ENCODE peak calls at places on chromosomes 11 and 22, in seven cellular contexts. G is C1 segment of cervical spinal cord; R is AG08396; D is stromal cell of bone marrow; Y is activated CD4-positive, CD25-positive, alpha-beta regulatory T cell treated with anti-CD3 and anti-CD28 coated beads, Interleukin-2, amount 50 U/mL, for 16 hours; Q is RCC 7860; A is SK-MEL-5. B is an unnamed sample.
A peak's percentile ranks its signal among the peaks of the same experiment; 100 is the strongest.

GRCh38 chr22:37623075-37624016 is 14.7 kb downstream of the GGA1 start:
- DNase-seq in G (no peak), R (peak; percentile 82), D (no peak), Y (peak; percentile 61), Q (peak; percentile 12), A (peak; percentile 69), B (peak; percentile 51)

GRCh38 chr22:39991164-39991860 is 3.4 kb upstream of the FAM83F start:
- DNase-seq in G (no peak), R (no peak), D (no peak), Y (no peak), Q (no peak), A (no peak), B (no peak)

GRCh38 chr11:70743941-70744351 is 345.6 kb downstream of the CTTN start:
- DNase-seq in G (no peak), R (no peak), D (no peak), Y (no peak), Q (no peak), A (no peak), B (no peak)

GRCh38 chr11:61041755-61042518 is 60.4 kb upstream of the CD5 start:
- DNase-seq in G (peak; percentile 16), R (no peak), D (no peak), Y (peak; percentile 64), Q (no peak), A (no peak), B (no peak)

GRCh38 chr11:98398508-98398907 is 622.2 kb upstream of the CNTN5 start:
- DNase-seq in G (no peak), R (no peak), D (no peak), Y (no peak), Q (no peak), A (no peak), B (no peak)

GRCh38 chr22:31635638-31636306 is 26.2 kb downstream of the PISD start:
- DNase-seq in G (no peak), R (no peak), D (no peak), Y (no peak), Q (no peak), A (no peak), B (no peak)

GRCh38 chr11:6601041-6601461 is 2.4 kb downstream of the RRP8 start:
- DNase-seq in G (no peak), R (no peak), D (no peak), Y (no peak), Q (no peak), A (no peak), B (no peak)

GRCh38 chr22:26362471-26362870 is 66.6 kb upstream of the ASPHD2 start:
- DNase-seq in G (no peak), R (no peak), D (peak; percentile 33), Y (no peak), Q (peak; percentile 66), A (no peak), B (no peak)

GRCh38 chr22:49827853-49828598 is at the start of gene BRD1:
- DNase-seq in G (no peak), R (peak; percentile 88), D (peak; percentile 38), Y (no peak), Q (peak; percentile 19), A (peak; percentile 65), B (peak; percentile 6)

GRCh38 chr22:48253573-48253972 is 1491.1 kb downstream of the TBC1D22A start:
- DNase-seq in G (no peak), R (no peak), D (no peak), Y (no peak), Q (no peak), A (no peak), B (no peak)

GRCh38 chr11:120752668-120753067 is 241.1 kb downstream of the GRIK4 start:
- DNase-seq in G (no peak), R (no peak), D (no peak), Y (no peak), Q (no peak), A (no peak), B (no peak)

GRCh38 chr11:35810045-35810444 is 133.8 kb upstream of the LDLRAD3 start:
- DNase-seq in G (no peak), R (no peak), D (no peak), Y (no peak), Q (no peak), A (no peak), B (no peak)

GRCh38 chr22:48973694-48974041 is 854.0 kb downstream of the BRD1 start:
- DNase-seq in G (no peak), R (no peak), D (no peak), Y (no peak), Q (no peak), A (no peak), B (no peak)

GRCh38 chr11:38971141-38971540 is 2373.1 kb upstream of the RAG2 start:
- DNase-seq in G (no peak), R (no peak), D (no peak), Y (no peak), Q (no peak), A (peak; percentile 68), B (no peak)

GRCh38 chr22:26374645-26375044 is 54.4 kb upstream of the ASPHD2 start:
- DNase-seq in G (no peak), R (no peak), D (no peak), Y (no peak), Q (no peak), A (no peak), B (no peak)

GRCh38 chr22:27381960-27382742 is 419.4 kb downstream of the MN1 start:
- DNase-seq in G (no peak), R (no peak), D (no peak), Y (no peak), Q (no peak), A (peak; percentile 55), B (no peak)

GRCh38 chr11:64814712-64815187 is 4.4 kb upstream of the MEN1 start:
- DNase-seq in G (no peak), R (no peak), D (no peak), Y (no peak), Q (peak; percentile 39), A (no peak), B (no peak)

GRCh38 chr22:45268167-45268957 is 16.4 kb upstream of the UPK3A start:
- DNase-seq in G (no peak), R (peak; percentile 46), D (no peak), Y (no peak), Q (no peak), A (no peak), B (no peak)

GRCh38 chr11:113518716-113519495 is 43.7 kb upstream of the DRD2 start:
- DNase-seq in G (no peak), R (no peak), D (no peak), Y (no peak), Q (no peak), A (no peak), B (no peak)

GRCh38 chr11:13440100-13440855 is 22.7 kb downstream of the BTBD10 start:
- DNase-seq in G (peak; percentile 27), R (peak; percentile 80), D (peak; percentile 93), Y (no peak), Q (peak; percentile 58), A (peak; percentile 81), B (no peak)

B was measured in substantia nigra.